ENCODE peak calls at places on chromosomes 12 and 14, in four cellular contexts. One of them, this sample, is unnamed.

GRCh38 chr12:76299536-76300296 is 48.5 kb downstream of the BBS10 start:
- DNase-seq in ascending aorta: no peak
- DNase-seq in adipocyte: no peak
- DNase-seq in CD4-positive, CD25-positive, alpha-beta regulatory T cell: no peak
- DNase-seq in this sample: no peak

GRCh38 chr14:34496679-34497513 is 34.9 kb upstream of the SPTSSA start:
- DNase-seq in ascending aorta: peak
- DNase-seq in CD4-positive, CD25-positive, alpha-beta regulatory T cell: no peak
- DNase-seq in adipocyte: peak
- DNase-seq in this sample: no peak

GRCh38 chr14:89508863-89509262 is 91.8 kb upstream of the FOXN3 start:
- DNase-seq in ascending aorta: no peak
- DNase-seq in CD4-positive, CD25-positive, alpha-beta regulatory T cell: no peak
- DNase-seq in adipocyte: no peak
- DNase-seq in this sample: no peak

GRCh38 chr14:74963705-74964271 is 8.4 kb upstream of the PGF start:
- DNase-seq in adipocyte: no peak
- DNase-seq in ascending aorta: no peak
- DNase-seq in CD4-positive, CD25-positive, alpha-beta regulatory T cell: no peak
- DNase-seq in this sample: no peak

GRCh38 chr14:35576260-35576659 is 42.3 kb downstream of the INSM2 start:
- DNase-seq in adipocyte: peak
- DNase-seq in CD4-positive, CD25-positive, alpha-beta regulatory T cell: no peak
- DNase-seq in ascending aorta: no peak
- DNase-seq in this sample: no peak

GRCh38 chr14:65910108-65910507 is 497.6 kb downstream of the FUT8 start:
- DNase-seq in ascending aorta: no peak
- DNase-seq in CD4-positive, CD25-positive, alpha-beta regulatory T cell: no peak
- DNase-seq in adipocyte: peak
- DNase-seq in this sample: no peak

GRCh38 chr12:1688086-1688710 is 2.7 kb upstream of the ADIPOR2 start:
- DNase-seq in adipocyte: no peak
- DNase-seq in ascending aorta: no peak
- DNase-seq in CD4-positive, CD25-positive, alpha-beta regulatory T cell: no peak
- DNase-seq in this sample: no peak

GRCh38 chr14:58639842-58640484 is 2.2 kb downstream of the DACT1 start:
- DNase-seq in CD4-positive, CD25-positive, alpha-beta regulatory T cell: no peak
- DNase-seq in ascending aorta: peak
- DNase-seq in adipocyte: peak
- DNase-seq in this sample: no peak

GRCh38 chr12:2052861-2053674 is at the start of gene CACNA1C:
- DNase-seq in ascending aorta: peak
- DNase-seq in CD4-positive, CD25-positive, alpha-beta regulatory T cell: peak
- DNase-seq in adipocyte: peak
- DNase-seq in this sample: no peak

GRCh38 chr12:193282-193681 is 20.7 kb downstream of the SLC6A12 start:
- DNase-seq in adipocyte: no peak
- DNase-seq in ascending aorta: no peak
- DNase-seq in CD4-positive, CD25-positive, alpha-beta regulatory T cell: no peak
- DNase-seq in this sample: no peak

GRCh38 chr14:31291210-31291609 is 83.6 kb upstream of the HECTD1 start:
- DNase-seq in ascending aorta: no peak
- DNase-seq in CD4-positive, CD25-positive, alpha-beta regulatory T cell: no peak
- DNase-seq in adipocyte: no peak
- DNase-seq in this sample: no peak

GRCh38 chr14:25003537-25003936 is 46.4 kb downstream of the STXBP6 start:
- DNase-seq in ascending aorta: no peak
- DNase-seq in CD4-positive, CD25-positive, alpha-beta regulatory T cell: no peak
- DNase-seq in adipocyte: peak
- DNase-seq in this sample: no peak

GRCh38 chr12:89872922-89873630 is 164.4 kb upstream of the ATP2B1 start:
- DNase-seq in ascending aorta: no peak
- DNase-seq in adipocyte: no peak
- DNase-seq in CD4-positive, CD25-positive, alpha-beta regulatory T cell: no peak
- DNase-seq in this sample: no peak

GRCh38 chr12:89874146-89874545 is 165.5 kb upstream of the ATP2B1 start:
- DNase-seq in ascending aorta: no peak
- DNase-seq in adipocyte: no peak
- DNase-seq in CD4-positive, CD25-positive, alpha-beta regulatory T cell: no peak
- DNase-seq in this sample: no peak

GRCh38 chr12:89875809-89876208 is 167.2 kb upstream of the ATP2B1 start:
- DNase-seq in adipocyte: no peak
- DNase-seq in ascending aorta: no peak
- DNase-seq in CD4-positive, CD25-positive, alpha-beta regulatory T cell: no peak
- DNase-seq in this sample: no peak

GRCh38 chr12:89875225-89875624 is 166.6 kb upstream of the ATP2B1 start:
- DNase-seq in adipocyte: no peak
- DNase-seq in CD4-positive, CD25-positive, alpha-beta regulatory T cell: no peak
- DNase-seq in ascending aorta: no peak
- DNase-seq in this sample: no peak

GRCh38 chr12:89873745-89874144 is 165.1 kb upstream of the ATP2B1 start:
- DNase-seq in ascending aorta: no peak
- DNase-seq in adipocyte: no peak
- DNase-seq in CD4-positive, CD25-positive, alpha-beta regulatory T cell: no peak
- DNase-seq in this sample: no peak
- H3K4me3 ChIP-seq in ascending aorta: no peak
- H3K4me3 ChIP-seq in adipocyte: no peak
- H3K4me3 ChIP-seq in CD4-positive, CD25-positive, alpha-beta regulatory T cell: no peak
- H3K4me3 ChIP-seq in this sample: no peak

DNA sequence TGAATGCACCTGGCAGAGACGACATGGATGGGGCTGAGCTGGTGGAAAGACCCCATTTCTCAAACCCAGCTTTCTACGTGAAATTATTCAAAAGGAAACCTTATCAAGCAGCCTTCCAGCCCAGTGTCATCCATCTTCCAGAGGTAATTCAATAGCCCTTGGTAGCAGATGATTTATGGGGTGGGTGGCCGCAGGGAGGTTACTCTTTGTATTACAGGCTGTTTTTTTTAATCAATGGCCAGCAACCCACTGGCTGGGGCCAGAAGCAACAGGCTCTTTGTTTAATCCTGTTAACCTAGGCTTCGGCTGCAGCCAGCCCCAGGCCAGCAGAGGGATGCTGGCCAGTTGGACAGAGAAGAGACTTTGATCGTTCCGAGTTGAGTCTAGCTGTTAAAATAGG is 139.8 kb upstream of the SRRM4 start:
- DNase-seq in CD4-positive, CD25-positive, alpha-beta regulatory T cell: no peak
- DNase-seq in adipocyte: no peak
- DNase-seq in ascending aorta: no peak
- DNase-seq in this sample: no peak
- H3K4me3 ChIP-seq in CD4-positive, CD25-positive, alpha-beta regulatory T cell: no peak
- H3K4me3 ChIP-seq in adipocyte: no peak
- H3K4me3 ChIP-seq in ascending aorta: no peak
- H3K4me3 ChIP-seq in this sample: no peak

GRCh38 chr14:61466249-61466904 is 145.0 kb downstream of the PRKCH start:
- DNase-seq in adipocyte: peak
- DNase-seq in ascending aorta: peak
- DNase-seq in CD4-positive, CD25-positive, alpha-beta regulatory T cell: no peak
- DNase-seq in this sample: no peak
- H3K4me3 ChIP-seq in adipocyte: no peak
- H3K4me3 ChIP-seq in ascending aorta: no peak
- H3K4me3 ChIP-seq in CD4-positive, CD25-positive, alpha-beta regulatory T cell: no peak
- H3K4me3 ChIP-seq in this sample: no peak

GRCh38 chr12:12925383-12925782 is 26.6 kb downstream of the GPRC5D start:
- DNase-seq in CD4-positive, CD25-positive, alpha-beta regulatory T cell: no peak
- DNase-seq in ascending aorta: no peak
- DNase-seq in adipocyte: peak
- DNase-seq in this sample: no peak

GRCh38 chr12:12926571-12927071 is 25.3 kb downstream of the GPRC5D start:
- DNase-seq in ascending aorta: peak
- DNase-seq in CD4-positive, CD25-positive, alpha-beta regulatory T cell: no peak
- DNase-seq in adipocyte: no peak
- DNase-seq in this sample: no peak

GRCh38 chr12:12929696-12930095 is 22.3 kb downstream of the GPRC5D start:
- DNase-seq in ascending aorta: no peak
- DNase-seq in adipocyte: no peak
- DNase-seq in CD4-positive, CD25-positive, alpha-beta regulatory T cell: no peak
- DNase-seq in this sample: no peak

GRCh38 chr12:12930633-12931032 is 21.3 kb downstream of the GPRC5D start:
- DNase-seq in CD4-positive, CD25-positive, alpha-beta regulatory T cell: no peak
- DNase-seq in ascending aorta: no peak
- DNase-seq in adipocyte: no peak
- DNase-seq in this sample: no peak

GRCh38 chr12:12927211-12928079 is 24.5 kb downstream of the GPRC5D start:
- DNase-seq in adipocyte: peak
- DNase-seq in CD4-positive, CD25-positive, alpha-beta regulatory T cell: peak
- DNase-seq in ascending aorta: peak
- DNase-seq in this sample: peak
- H3K4me3 ChIP-seq in adipocyte: no peak
- H3K4me3 ChIP-seq in CD4-positive, CD25-positive, alpha-beta regulatory T cell: peak
- H3K4me3 ChIP-seq in ascending aorta: peak
- H3K4me3 ChIP-seq in this sample: peak

GRCh38 chr14:97178781-97179180 is 381.6 kb downstream of the VRK1 start:
- DNase-seq in adipocyte: no peak
- DNase-seq in CD4-positive, CD25-positive, alpha-beta regulatory T cell: no peak
- DNase-seq in ascending aorta: no peak
- DNase-seq in this sample: no peak
- H3K4me3 ChIP-seq in adipocyte: no peak
- H3K4me3 ChIP-seq in CD4-positive, CD25-positive, alpha-beta regulatory T cell: no peak
- H3K4me3 ChIP-seq in ascending aorta: no peak
- H3K4me3 ChIP-seq in this sample: no peak

GRCh38 chr12:7369274-7369729 is 65.4 kb downstream of the ACSM4 start:
- DNase-seq in ascending aorta: no peak
- DNase-seq in adipocyte: no peak
- DNase-seq in CD4-positive, CD25-positive, alpha-beta regulatory T cell: no peak
- DNase-seq in this sample: no peak
- H3K4me3 ChIP-seq in ascending aorta: no peak
- H3K4me3 ChIP-seq in adipocyte: no peak
- H3K4me3 ChIP-seq in CD4-positive, CD25-positive, alpha-beta regulatory T cell: no peak
- H3K4me3 ChIP-seq in this sample: no peak

GRCh38 chr12:3931721-3932120 is 58.5 kb upstream of the PARP11 start:
- DNase-seq in adipocyte: no peak
- DNase-seq in CD4-positive, CD25-positive, alpha-beta regulatory T cell: no peak
- DNase-seq in ascending aorta: no peak
- DNase-seq in this sample: no peak

GRCh38 chr12:3931206-3931605 is 58.0 kb upstream of the PARP11 start:
- DNase-seq in adipocyte: no peak
- DNase-seq in CD4-positive, CD25-positive, alpha-beta regulatory T cell: no peak
- DNase-seq in ascending aorta: no peak
- DNase-seq in this sample: no peak

GRCh38 chr12:3933819-3934192 is 60.6 kb upstream of the PARP11 start:
- DNase-seq in ascending aorta: no peak
- DNase-seq in adipocyte: no peak
- DNase-seq in CD4-positive, CD25-positive, alpha-beta regulatory T cell: no peak
- DNase-seq in this sample: no peak

GRCh38 chr12:3935078-3935477 is 61.9 kb upstream of the PARP11 start:
- DNase-seq in CD4-positive, CD25-positive, alpha-beta regulatory T cell: peak
- DNase-seq in adipocyte: no peak
- DNase-seq in ascending aorta: no peak
- DNase-seq in this sample: no peak

DNA sequence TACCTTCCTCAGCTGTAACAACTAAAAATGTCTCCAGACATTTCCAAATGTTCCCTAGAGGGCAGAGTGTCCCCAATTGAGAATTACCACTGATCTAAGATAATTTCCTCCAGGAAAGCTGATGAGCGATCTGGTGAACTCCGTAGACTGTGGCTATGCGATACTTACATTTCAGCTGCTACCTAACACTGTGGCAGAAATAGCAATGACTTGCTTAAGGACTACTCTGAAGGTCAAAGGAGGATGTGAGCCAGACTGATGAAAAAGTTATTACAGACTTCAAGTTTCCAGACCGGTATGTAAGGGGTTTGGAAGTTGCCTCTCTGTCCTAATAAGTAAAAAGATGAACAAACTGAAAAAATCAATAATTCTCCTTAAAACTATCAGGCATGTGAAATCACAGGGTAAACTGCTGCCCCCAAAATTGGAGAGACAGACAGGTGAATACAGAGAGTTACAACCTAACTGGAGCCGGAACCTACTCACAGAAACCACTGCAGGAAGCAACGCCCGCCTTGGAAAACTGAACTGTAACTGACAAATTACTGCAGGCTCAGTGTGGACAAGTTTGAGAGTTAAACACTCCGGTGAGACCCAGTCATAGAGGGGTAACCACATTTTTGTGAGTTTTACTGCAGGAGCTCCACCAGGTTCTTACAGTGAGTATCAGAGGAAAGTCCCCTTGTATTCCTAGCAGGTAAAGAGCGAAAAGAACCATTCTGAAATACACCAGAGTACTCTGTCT is 60.0 kb upstream of the PARP11 start:
- DNase-seq in ascending aorta: no peak
- DNase-seq in CD4-positive, CD25-positive, alpha-beta regulatory T cell: no peak
- DNase-seq in adipocyte: no peak
- DNase-seq in this sample: no peak
- H3K4me3 ChIP-seq in ascending aorta: no peak
- H3K4me3 ChIP-seq in CD4-positive, CD25-positive, alpha-beta regulatory T cell: no peak
- H3K4me3 ChIP-seq in adipocyte: no peak
- H3K4me3 ChIP-seq in this sample: no peak

GRCh38 chr12:43278268-43278832 is 273.7 kb downstream of the ADAMTS20 start:
- DNase-seq in CD4-positive, CD25-positive, alpha-beta regulatory T cell: no peak
- DNase-seq in ascending aorta: no peak
- DNase-seq in adipocyte: no peak
- DNase-seq in this sample: peak
- H3K4me3 ChIP-seq in CD4-positive, CD25-positive, alpha-beta regulatory T cell: no peak
- H3K4me3 ChIP-seq in ascending aorta: no peak
- H3K4me3 ChIP-seq in adipocyte: no peak
- H3K4me3 ChIP-seq in this sample: no peak